ENCODE peak calls at places on chromosomes 16 and 17, in seven cellular contexts. D is mucosa of descending colon; O is GM10248; P is fibroblast of gingiva; U is Caki2; E is CD4-positive, alpha-beta T cell; F is brain microvascular endothelial cell. G is an unnamed sample.

GRCh38 chr16:31093132-31093703 is 1.4 kb downstream of the VKORC1 start:
- DNase-seq in O (no peak), F (no peak), E (no peak), P (no peak), D (no peak), U (peak), G (no peak)

GRCh38 chr17:50420419-50421112 is 5.5 kb upstream of the ACSF2 start:
- DNase-seq in D (no peak), E (no peak), U (no peak), P (peak), F (no peak), O (no peak), G (no peak)

GRCh38 chr16:19085679-19086200 is 18.3 kb downstream of the COQ7 start:
- DNase-seq in F (peak), E (no peak), O (no peak), D (peak), P (no peak), U (no peak), G (no peak)

GRCh38 chr16:13139661-13140241 is 238.4 kb downstream of the SHISA9 start:
- DNase-seq in D (no peak), O (no peak), U (peak), P (no peak), F (no peak), E (no peak), G (no peak)

GRCh38 chr17:75542184-75542583 is 16.7 kb downstream of the LLGL2 start:
- DNase-seq in E (no peak), O (no peak), U (no peak), D (peak), P (no peak), F (no peak), G (no peak)

GRCh38 chr16:84498859-84499620 is 5.4 kb downstream of the MEAK7 start:
- DNase-seq in O (no peak), P (no peak), F (no peak), U (peak), D (no peak), E (no peak), G (no peak)

GRCh38 chr16:10751291-10751697 is 7.7 kb downstream of the NUBP1 start:
- DNase-seq in E (no peak), F (no peak), D (no peak), O (no peak), P (no peak), U (no peak), G (no peak)

GRCh38 chr16:54242199-54242598 is 44.4 kb downstream of the IRX3 start:
- DNase-seq in P (no peak), O (no peak), F (no peak), U (peak), E (no peak), D (no peak), G (no peak)